ENCODE peak calls at places on chromosome 11, in seven cellular contexts. R, G, L, M, N, Z and Q are unnamed samples.

GRCh38 chr11:106585061-106585460 is 433.2 kb downstream of the GUCY1A2 start:
- DNase-seq in M (no peak), L (no peak), N (no peak), Z (peak), G (no peak), R (no peak), Q (no peak)

GRCh38 chr11:7600205-7600775 is 73.0 kb downstream of the CYB5R2 start:
- DNase-seq in N (no peak), L (peak), M (no peak), Z (peak), R (peak), G (no peak), Q (peak)

GRCh38 chr11:124415356-124415923 is 9.2 kb downstream of the OR8B4 start:
- DNase-seq in Z (peak), G (no peak), N (no peak), L (no peak), R (no peak), M (no peak), Q (no peak)

GRCh38 chr11:126394036-126394435 is 38.5 kb downstream of the ST3GAL4 start:
- DNase-seq in R (no peak), Z (no peak), M (no peak), N (no peak), G (no peak), L (no peak), Q (no peak)

GRCh38 chr11:82791779-82792178 is 58.1 kb upstream of the FAM181B start:
- DNase-seq in M (no peak), G (no peak), R (no peak), N (no peak), L (no peak), Z (no peak), Q (no peak)

GRCh38 chr11:133951484-133952198 is 5.1 kb downstream of the IGSF9B start:
- DNase-seq in R (no peak), G (no peak), L (no peak), N (no peak), M (no peak), Z (peak), Q (no peak)

GRCh38 chr11:131951146-131951545 is 580.7 kb downstream of the NTM start:
- DNase-seq in N (no peak), G (no peak), L (no peak), M (no peak), R (no peak), Z (no peak), Q (no peak)

GRCh38 chr11:117107701-117108590 is 9.7 kb upstream of the SIK3 start:
- DNase-seq in N (no peak), G (no peak), R (no peak), Z (no peak), L (no peak), M (no peak), Q (no peak)

GRCh38 chr11:67416416-67417335 is 1.2 kb downstream of the CARNS1 start:
- DNase-seq in G (peak), M (no peak), N (no peak), Z (no peak), L (no peak), R (peak), Q (no peak)

GRCh38 chr11:130403301-130403804 is 25.1 kb downstream of the ADAMTS8 start:
- DNase-seq in G (no peak), N (no peak), M (no peak), L (peak), Z (peak), R (peak), Q (peak)

GRCh38 chr11:102833731-102834130 is 9.7 kb downstream of the MMP3 start:
- DNase-seq in N (no peak), R (no peak), M (no peak), G (no peak), L (no peak), Z (no peak), Q (no peak)

GRCh38 chr11:2135648-2136201 is 3.5 kb downstream of the IGF2 start:
- DNase-seq in Z (no peak), G (no peak), N (no peak), L (no peak), M (no peak), R (no peak), Q (no peak)